ENCODE peak calls at places on chromosomes 12 and 14, in ten cellular contexts. Y is lung, Z is GM12865, D is omental fat pad, L is heart right ventricle, X is astrocyte of the cerebellum, E is thoracic aorta, T is stomach, M is PC-3, G is fibroblast of lung. I is an unnamed sample.

GRCh38 chr14:81435578-81436295 is 35.6 kb upstream of the STON2 start:
- DNase-seq in Y (peak), Z (no peak), D (no peak), L (peak), X (no peak), E (no peak), T (peak), M (peak), G (peak), I (no peak)

GRCh38 chr12:122788387-122788786 is 14.0 kb downstream of the CCDC62 start:
- DNase-seq in Y (no peak), Z (no peak), D (no peak), L (no peak), X (peak), E (no peak), T (no peak), M (peak), G (peak), I (no peak)

GRCh38 chr12:49092086-49092815 is 2.4 kb downstream of the DHH start:
- DNase-seq in Y (no peak), Z (peak), D (no peak), L (no peak), X (no peak), E (no peak), T (no peak), M (peak), G (no peak), I (peak)

GRCh38 chr12:19893514-19893913 is 454.2 kb downstream of the AEBP2 start:
- DNase-seq in Y (no peak), Z (peak), D (no peak), L (no peak), X (no peak), E (no peak), T (no peak), M (peak), G (peak), I (no peak)

GRCh38 chr12:49260165-49260564 is 4.7 kb upstream of the TUBA1C start:
- DNase-seq in Y (no peak), Z (no peak), D (no peak), L (no peak), X (no peak), E (no peak), T (no peak), M (peak), G (peak), I (no peak)

GRCh38 chr12:32801269-32802019 is 45.7 kb upstream of the YARS2 start:
- DNase-seq in Y (no peak), Z (no peak), D (no peak), L (no peak), X (no peak), E (no peak), T (no peak), M (peak), G (no peak), I (no peak)

GRCh38 chr14:103115845-103116572 is 7.3 kb upstream of the TNFAIP2 start:
- DNase-seq in Y (no peak), Z (no peak), D (no peak), L (no peak), X (no peak), E (no peak), T (no peak), M (peak), G (peak), I (no peak)

GRCh38 chr12:190881-191280 is 23.1 kb downstream of the SLC6A12 start:
- DNase-seq in Y (no peak), Z (no peak), D (no peak), L (no peak), X (no peak), E (no peak), T (no peak), M (no peak), G (no peak), I (no peak)

GRCh38 chr14:95561001-95561412 is 26.2 kb downstream of the GLRX5 start:
- DNase-seq in Y (peak), Z (peak), D (peak), L (peak), X (peak), E (peak), T (peak), M (peak), G (peak), I (peak)

GRCh38 chr12:29113101-29113500 is 36.0 kb upstream of the FAR2 start:
- DNase-seq in Y (no peak), Z (no peak), D (no peak), L (no peak), X (no peak), E (no peak), T (no peak), M (peak), G (no peak), I (no peak)

GRCh38 chr12:127773520-127773919 is 493.4 kb upstream of the TMEM132C start:
- DNase-seq in Y (no peak), Z (no peak), D (no peak), L (no peak), X (no peak), E (no peak), T (no peak), M (peak), G (no peak), I (no peak)

GRCh38 chr12:97767347-97767746 is 304.7 kb downstream of the RMST start:
- DNase-seq in Y (no peak), Z (no peak), D (no peak), L (no peak), X (no peak), E (no peak), T (no peak), M (no peak), G (peak), I (no peak)

GRCh38 chr12:47378907-47379306 is 299.1 kb upstream of the AMIGO2 start:
- DNase-seq in Y (no peak), Z (no peak), D (no peak), L (no peak), X (no peak), E (no peak), T (no peak), M (peak), G (no peak), I (no peak)

GRCh38 chr14:88840926-88841325 is 16.5 kb downstream of the TTC8 start:
- DNase-seq in Y (no peak), Z (no peak), D (no peak), L (no peak), X (no peak), E (no peak), T (no peak), M (no peak), G (no peak), I (no peak)

GRCh38 chr12:109739747-109740693 is 26.4 kb downstream of the FAM222A start:
- DNase-seq in Y (no peak), Z (no peak), D (no peak), L (no peak), X (no peak), E (no peak), T (peak), M (no peak), G (no peak), I (peak)

GRCh38 chr12:94145231-94145979 is 3.0 kb upstream of the PLXNC1 start:
- DNase-seq in Y (no peak), Z (no peak), D (no peak), L (no peak), X (peak), E (no peak), T (no peak), M (peak), G (peak), I (no peak)

GRCh38 chr14:104335176-104335575 is 196.8 kb downstream of the KIF26A start:
- DNase-seq in Y (no peak), Z (no peak), D (no peak), L (no peak), X (no peak), E (no peak), T (no peak), M (no peak), G (no peak), I (no peak)

GRCh38 chr14:81401420-81402122 is 1.4 kb upstream of the STON2 start:
- DNase-seq in Y (no peak), Z (peak), D (no peak), L (no peak), X (peak), E (no peak), T (no peak), M (peak), G (peak), I (no peak)

GRCh38 chr12:131371580-131372475 is 339.1 kb upstream of the SFSWAP start:
- DNase-seq in Y (no peak), Z (peak), D (no peak), L (peak), X (no peak), E (no peak), T (no peak), M (no peak), G (no peak), I (peak)

GRCh38 chr12:52423661-52424503 is 10.3 kb downstream of the KRT75 start:
- DNase-seq in Y (no peak), Z (no peak), D (no peak), L (no peak), X (no peak), E (no peak), T (no peak), M (peak), G (no peak), I (no peak)

GRCh38 chr12:969821-970220 is 20.3 kb upstream of the RAD52 start:
- DNase-seq in Y (no peak), Z (no peak), D (no peak), L (no peak), X (no peak), E (no peak), T (no peak), M (no peak), G (no peak), I (no peak)

GRCh38 chr12:9869307-9870161 is at the start of gene CLEC2B:
- DNase-seq in Y (no peak), Z (peak), D (no peak), L (peak), X (peak), E (no peak), T (no peak), M (peak), G (peak), I (no peak)

GRCh38 chr12:85784096-85784720 is 52.0 kb downstream of the RASSF9 start:
- DNase-seq in Y (no peak), Z (no peak), D (no peak), L (no peak), X (no peak), E (no peak), T (no peak), M (peak), G (peak), I (no peak)

GRCh38 chr12:52650520-52651081 is 1.4 kb downstream of the KRT2 start:
- DNase-seq in Y (no peak), Z (peak), D (no peak), L (no peak), X (no peak), E (no peak), T (no peak), M (peak), G (no peak), I (no peak)

GRCh38 chr12:132006056-132006680 is 56.4 kb downstream of the EP400 start:
- DNase-seq in Y (no peak), Z (no peak), D (no peak), L (no peak), X (no peak), E (no peak), T (no peak), M (no peak), G (peak), I (no peak)

GRCh38 chr12:90260136-90260535 is 551.5 kb upstream of the ATP2B1 start:
- DNase-seq in Y (no peak), Z (no peak), D (no peak), L (no peak), X (no peak), E (no peak), T (no peak), M (no peak), G (no peak), I (no peak)

GRCh38 chr12:169528-170360 is 44.2 kb downstream of the SLC6A12 start:
- DNase-seq in Y (no peak), Z (no peak), D (no peak), L (no peak), X (no peak), E (no peak), T (no peak), M (no peak), G (no peak), I (no peak)

GRCh38 chr12:89245090-89245489 is 107.2 kb downstream of the DUSP6 start:
- DNase-seq in Y (no peak), Z (no peak), D (no peak), L (no peak), X (no peak), E (no peak), T (no peak), M (no peak), G (peak), I (no peak)

GRCh38 chr14:67166450-67166853 is 22.8 kb upstream of the GARIN2 start:
- DNase-seq in Y (no peak), Z (peak), D (no peak), L (peak), X (peak), E (no peak), T (no peak), M (peak), G (peak), I (no peak)

GRCh38 chr12:131604146-131604844 is 106.6 kb upstream of the SFSWAP start:
- DNase-seq in Y (no peak), Z (peak), D (no peak), L (no peak), X (no peak), E (no peak), T (no peak), M (no peak), G (no peak), I (no peak)

GRCh38 chr14:61574514-61574807 is 120.9 kb upstream of the HIF1A start:
- DNase-seq in Y (no peak), Z (no peak), D (no peak), L (no peak), X (no peak), E (no peak), T (no peak), M (no peak), G (no peak), I (no peak)

GRCh38 chr14:92397140-92397815 is 74.3 kb downstream of the SLC24A4 start:
- DNase-seq in Y (no peak), Z (no peak), D (no peak), L (no peak), X (no peak), E (no peak), T (no peak), M (peak), G (peak), I (no peak)

GRCh38 chr12:88559772-88560171 is 20.5 kb downstream of the KITLG start:
- DNase-seq in Y (no peak), Z (peak), D (no peak), L (no peak), X (no peak), E (no peak), T (no peak), M (no peak), G (no peak), I (no peak)

GRCh38 chr14:39033371-39033770 is 69.7 kb downstream of the SEC23A start:
- DNase-seq in Y (no peak), Z (no peak), D (no peak), L (no peak), X (no peak), E (no peak), T (no peak), M (no peak), G (no peak), I (no peak)

GRCh38 chr14:75273272-75274044 is 5.2 kb upstream of the FOS start:
- DNase-seq in Y (no peak), Z (no peak), D (no peak), L (no peak), X (no peak), E (no peak), T (no peak), M (no peak), G (peak), I (no peak)

GRCh38 chr14:47208434-47208833 is 467.0 kb downstream of the MDGA2 start:
- DNase-seq in Y (no peak), Z (no peak), D (no peak), L (no peak), X (no peak), E (no peak), T (no peak), M (no peak), G (no peak), I (no peak)

GRCh38 chr12:59839514-59839913 is 243.7 kb downstream of the SLC16A7 start:
- DNase-seq in Y (no peak), Z (no peak), D (no peak), L (no peak), X (no peak), E (no peak), T (no peak), M (peak), G (no peak), I (no peak)

GRCh38 chr12:48002773-48003218 is 1.5 kb downstream of the COL2A1 start:
- DNase-seq in Y (no peak), Z (no peak), D (no peak), L (peak), X (no peak), E (no peak), T (peak), M (peak), G (peak), I (peak)

GRCh38 chr12:55724226-55724939 is 4.2 kb downstream of the RDH5 start:
- DNase-seq in Y (peak), Z (peak), D (no peak), L (no peak), X (no peak), E (no peak), T (peak), M (peak), G (peak), I (no peak)

GRCh38 chr12:31772685-31773222 is 43.9 kb upstream of the AMN1 start:
- DNase-seq in Y (no peak), Z (no peak), D (no peak), L (no peak), X (no peak), E (no peak), T (no peak), M (no peak), G (no peak), I (no peak)
- TF ChIP-seq CTCF in Y (no peak), Z (no peak), D (no peak), L (no peak), X (no peak), E (no peak), T (no peak), M (no peak), G (no peak), I (no peak)

DNA sequence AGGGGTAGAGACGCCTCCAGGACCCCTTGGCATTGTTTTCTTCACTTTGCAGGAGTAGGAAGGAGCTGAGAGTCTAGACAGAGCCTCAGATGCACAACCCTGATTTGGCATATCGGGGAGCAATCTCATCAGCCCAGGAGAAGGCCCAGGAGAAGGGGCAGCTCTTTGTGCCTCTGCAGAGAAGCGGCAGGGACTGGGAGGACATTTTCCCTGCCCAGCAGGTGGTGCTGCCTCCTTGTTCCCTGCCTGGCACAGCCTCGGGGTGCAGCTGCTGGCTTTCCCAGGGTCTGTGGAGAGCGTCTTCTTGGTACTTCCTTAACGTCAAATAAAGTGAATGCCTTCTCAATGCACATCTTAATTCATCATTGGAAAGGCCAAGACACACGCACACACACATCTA is 419.5 kb downstream of the TMEM121 start:
- DNase-seq in Y (peak), Z (peak), D (no peak), L (no peak), X (no peak), E (no peak), T (no peak), M (peak), G (no peak), I (no peak)
- TF ChIP-seq CTCF in Y (no peak), Z (peak), D (no peak), L (no peak), X (no peak), E (no peak), T (no peak), M (no peak), G (no peak), I (no peak)

GRCh38 chr14:37343307-37344094 is 145.8 kb downstream of the MIPOL1 start:
- DNase-seq in Y (no peak), Z (no peak), D (no peak), L (no peak), X (no peak), E (no peak), T (no peak), M (no peak), G (peak), I (no peak)

DNA sequence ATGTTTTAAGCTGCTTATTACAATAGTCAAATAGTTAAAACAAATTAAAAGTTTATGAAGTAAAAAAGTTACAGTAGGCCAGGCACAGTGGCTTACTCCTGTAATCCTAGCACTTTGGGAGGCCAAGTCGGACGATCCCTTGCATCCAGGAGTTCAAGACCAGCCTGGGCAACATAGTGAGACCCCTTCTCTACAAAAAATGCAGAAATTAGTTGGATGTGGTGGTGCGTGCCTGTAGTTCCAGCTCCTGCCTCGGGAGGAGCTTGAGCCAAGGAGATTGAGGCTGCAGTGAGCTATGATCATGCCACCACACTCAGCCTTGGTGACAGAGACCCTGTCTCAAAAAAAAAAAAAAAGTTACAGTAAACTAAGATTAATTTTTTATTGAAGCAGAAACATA is 142.6 kb downstream of the MIPOL1 start:
- DNase-seq in Y (no peak), Z (no peak), D (no peak), L (no peak), X (no peak), E (no peak), T (no peak), M (peak), G (no peak), I (no peak)
- TF ChIP-seq CTCF in Y (no peak), Z (no peak), D (no peak), L (no peak), X (no peak), E (no peak), T (no peak), M (peak), G (no peak), I (no peak)

DNA sequence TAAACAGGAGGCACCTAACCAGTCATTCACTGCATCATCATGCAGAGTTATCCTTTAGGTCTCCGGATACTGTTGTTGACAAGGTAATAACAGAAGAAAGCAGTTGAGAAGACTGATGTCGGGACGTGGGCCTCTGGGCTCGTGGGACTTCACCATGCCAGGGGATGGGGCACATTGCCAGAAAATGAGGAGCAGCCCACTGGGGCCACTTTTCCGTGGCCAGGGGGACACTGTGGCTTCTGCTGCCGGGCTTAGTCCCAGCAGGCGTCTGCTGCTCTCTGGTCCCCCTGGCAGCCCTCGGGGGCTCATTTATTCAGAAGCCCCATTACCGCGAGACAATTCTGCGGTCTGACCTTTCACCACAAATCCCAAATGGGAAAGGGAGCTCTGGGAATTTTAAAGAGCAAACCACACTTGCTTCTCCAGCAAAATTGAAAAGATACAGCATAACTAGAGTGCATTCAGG is 201.2 kb downstream of the DAD1 start:
- DNase-seq in Y (no peak), Z (no peak), D (no peak), L (no peak), X (peak), E (no peak), T (no peak), M (no peak), G (no peak), I (no peak)
- TF ChIP-seq CTCF in Y (no peak), Z (no peak), D (no peak), L (no peak), X (no peak), E (no peak), T (no peak), M (peak), G (no peak), I (no peak)

GRCh38 chr12:120346681-120347080 is 19.1 kb upstream of the PLA2G1B start:
- DNase-seq in Y (no peak), Z (no peak), D (no peak), L (no peak), X (no peak), E (no peak), T (no peak), M (peak), G (no peak), I (no peak)
- TF ChIP-seq CTCF in Y (no peak), Z (no peak), D (no peak), L (no peak), X (peak), E (no peak), T (no peak), M (peak), G (no peak), I (peak)

GRCh38 chr12:92608418-92609091 is 94.2 kb upstream of the PLEKHG7 start:
- DNase-seq in Y (no peak), Z (peak), D (no peak), L (peak), X (no peak), E (no peak), T (no peak), M (peak), G (peak), I (no peak)
- TF ChIP-seq CTCF in Y (no peak), Z (peak), D (no peak), L (peak), X (peak), E (no peak), T (no peak), M (peak), G (peak), I (no peak)

GRCh38 chr12:45296046-45296586 is 80.2 kb downstream of the ANO6 start:
- DNase-seq in Y (no peak), Z (no peak), D (no peak), L (no peak), X (no peak), E (no peak), T (no peak), M (no peak), G (no peak), I (no peak)
- TF ChIP-seq CTCF in Y (no peak), Z (no peak), D (no peak), L (no peak), X (no peak), E (no peak), T (no peak), M (no peak), G (no peak), I (no peak)